ENCODE peak calls at places on chromosomes 11 and 22, in eight cellular contexts. One of them, this sample, is unnamed.

GRCh38 chr11:66877585-66877984 is 20.7 kb downstream of the LRFN4 start:
- DNase-seq in GM23338: no peak
- DNase-seq in natural killer cell treated with Interleukin-12 subunit alpha and Interleukin-12 subunit beta and Interleukin-15 and Interleukin-18, amount 100 ng/mL, for 72 hours: peak
- DNase-seq in NCI-H2171 treated with DMSO at 0.1 percent for 48 hours: peak
- DNase-seq in PC-9: no peak
- DNase-seq in heart right ventricle: no peak
- DNase-seq in T-helper 2 cell: no peak
- DNase-seq in SK-N-SH: no peak
- DNase-seq in this sample: no peak

GRCh38 chr22:26658671-26659478 is 1.5 kb downstream of the MIAT start:
- DNase-seq in GM23338: peak
- DNase-seq in natural killer cell treated with Interleukin-12 subunit alpha and Interleukin-12 subunit beta and Interleukin-15 and Interleukin-18, amount 100 ng/mL, for 72 hours: peak
- DNase-seq in NCI-H2171 treated with DMSO at 0.1 percent for 48 hours: peak
- DNase-seq in PC-9: peak
- DNase-seq in heart right ventricle: no peak
- DNase-seq in T-helper 2 cell: peak
- DNase-seq in SK-N-SH: peak
- DNase-seq in this sample: peak

GRCh38 chr11:13338437-13339069 is 61.0 kb downstream of the BMAL1 start:
- DNase-seq in GM23338: no peak
- DNase-seq in natural killer cell treated with Interleukin-12 subunit alpha and Interleukin-12 subunit beta and Interleukin-15 and Interleukin-18, amount 100 ng/mL, for 72 hours: no peak
- DNase-seq in NCI-H2171 treated with DMSO at 0.1 percent for 48 hours: no peak
- DNase-seq in PC-9: no peak
- DNase-seq in heart right ventricle: no peak
- DNase-seq in T-helper 2 cell: peak
- DNase-seq in SK-N-SH: no peak
- DNase-seq in this sample: no peak

GRCh38 chr11:2706321-2706720 is 6.5 kb upstream of the KCNQ1OT1 start:
- DNase-seq in GM23338: no peak
- DNase-seq in natural killer cell treated with Interleukin-12 subunit alpha and Interleukin-12 subunit beta and Interleukin-15 and Interleukin-18, amount 100 ng/mL, for 72 hours: no peak
- DNase-seq in NCI-H2171 treated with DMSO at 0.1 percent for 48 hours: no peak
- DNase-seq in PC-9: no peak
- DNase-seq in heart right ventricle: no peak
- DNase-seq in T-helper 2 cell: no peak
- DNase-seq in SK-N-SH: no peak
- DNase-seq in this sample: no peak

GRCh38 chr11:121004196-121004840 is 19.6 kb upstream of the TBCEL start:
- DNase-seq in GM23338: peak
- DNase-seq in natural killer cell treated with Interleukin-12 subunit alpha and Interleukin-12 subunit beta and Interleukin-15 and Interleukin-18, amount 100 ng/mL, for 72 hours: no peak
- DNase-seq in NCI-H2171 treated with DMSO at 0.1 percent for 48 hours: no peak
- DNase-seq in PC-9: no peak
- DNase-seq in heart right ventricle: no peak
- DNase-seq in T-helper 2 cell: no peak
- DNase-seq in SK-N-SH: no peak
- DNase-seq in this sample: no peak

GRCh38 chr11:135036488-135037297 is 624.7 kb upstream of the B3GAT1 start:
- DNase-seq in GM23338: no peak
- DNase-seq in natural killer cell treated with Interleukin-12 subunit alpha and Interleukin-12 subunit beta and Interleukin-15 and Interleukin-18, amount 100 ng/mL, for 72 hours: no peak
- DNase-seq in NCI-H2171 treated with DMSO at 0.1 percent for 48 hours: no peak
- DNase-seq in PC-9: no peak
- DNase-seq in heart right ventricle: no peak
- DNase-seq in T-helper 2 cell: no peak
- DNase-seq in SK-N-SH: no peak
- DNase-seq in this sample: no peak

GRCh38 chr22:50576070-50576469 is 2.2 kb downstream of the CPT1B start:
- DNase-seq in GM23338: peak
- DNase-seq in natural killer cell treated with Interleukin-12 subunit alpha and Interleukin-12 subunit beta and Interleukin-15 and Interleukin-18, amount 100 ng/mL, for 72 hours: no peak
- DNase-seq in NCI-H2171 treated with DMSO at 0.1 percent for 48 hours: no peak
- DNase-seq in PC-9: peak
- DNase-seq in heart right ventricle: no peak
- DNase-seq in T-helper 2 cell: peak
- DNase-seq in SK-N-SH: peak
- DNase-seq in this sample: peak

GRCh38 chr11:5282652-5283051 is 12.9 kb upstream of the HBE1 start:
- DNase-seq in GM23338: no peak
- DNase-seq in natural killer cell treated with Interleukin-12 subunit alpha and Interleukin-12 subunit beta and Interleukin-15 and Interleukin-18, amount 100 ng/mL, for 72 hours: no peak
- DNase-seq in NCI-H2171 treated with DMSO at 0.1 percent for 48 hours: no peak
- DNase-seq in PC-9: no peak
- DNase-seq in heart right ventricle: no peak
- DNase-seq in T-helper 2 cell: no peak
- DNase-seq in SK-N-SH: no peak
- DNase-seq in this sample: no peak

GRCh38 chr11:129090056-129090455 is 102.1 kb downstream of the ARHGAP32 start:
- DNase-seq in GM23338: no peak
- DNase-seq in natural killer cell treated with Interleukin-12 subunit alpha and Interleukin-12 subunit beta and Interleukin-15 and Interleukin-18, amount 100 ng/mL, for 72 hours: no peak
- DNase-seq in NCI-H2171 treated with DMSO at 0.1 percent for 48 hours: no peak
- DNase-seq in PC-9: no peak
- DNase-seq in heart right ventricle: no peak
- DNase-seq in T-helper 2 cell: no peak
- DNase-seq in SK-N-SH: no peak
- DNase-seq in this sample: no peak

GRCh38 chr11:73359930-73360742 is 16.1 kb upstream of the RELT start:
- DNase-seq in GM23338: peak
- DNase-seq in natural killer cell treated with Interleukin-12 subunit alpha and Interleukin-12 subunit beta and Interleukin-15 and Interleukin-18, amount 100 ng/mL, for 72 hours: no peak
- DNase-seq in NCI-H2171 treated with DMSO at 0.1 percent for 48 hours: peak
- DNase-seq in PC-9: peak
- DNase-seq in heart right ventricle: no peak
- DNase-seq in T-helper 2 cell: peak
- DNase-seq in SK-N-SH: peak
- DNase-seq in this sample: no peak

GRCh38 chr22:49235463-49236300 is 592.0 kb downstream of the BRD1 start:
- DNase-seq in GM23338: no peak
- DNase-seq in natural killer cell treated with Interleukin-12 subunit alpha and Interleukin-12 subunit beta and Interleukin-15 and Interleukin-18, amount 100 ng/mL, for 72 hours: no peak
- DNase-seq in NCI-H2171 treated with DMSO at 0.1 percent for 48 hours: peak
- DNase-seq in PC-9: no peak
- DNase-seq in heart right ventricle: no peak
- DNase-seq in T-helper 2 cell: no peak
- DNase-seq in SK-N-SH: no peak
- DNase-seq in this sample: peak

GRCh38 chr11:34327804-34328631 is 29.8 kb downstream of the ABTB2 start:
- DNase-seq in GM23338: no peak
- DNase-seq in natural killer cell treated with Interleukin-12 subunit alpha and Interleukin-12 subunit beta and Interleukin-15 and Interleukin-18, amount 100 ng/mL, for 72 hours: no peak
- DNase-seq in NCI-H2171 treated with DMSO at 0.1 percent for 48 hours: peak
- DNase-seq in PC-9: no peak
- DNase-seq in heart right ventricle: peak
- DNase-seq in T-helper 2 cell: no peak
- DNase-seq in SK-N-SH: no peak
- DNase-seq in this sample: no peak

GRCh38 chr11:117468888-117469287 is 141.2 kb downstream of the CEP164 start:
- DNase-seq in GM23338: peak
- DNase-seq in natural killer cell treated with Interleukin-12 subunit alpha and Interleukin-12 subunit beta and Interleukin-15 and Interleukin-18, amount 100 ng/mL, for 72 hours: no peak
- DNase-seq in NCI-H2171 treated with DMSO at 0.1 percent for 48 hours: no peak
- DNase-seq in PC-9: no peak
- DNase-seq in heart right ventricle: no peak
- DNase-seq in T-helper 2 cell: peak
- DNase-seq in SK-N-SH: no peak
- DNase-seq in this sample: no peak

GRCh38 chr11:118073554-118073953 is 3.3 kb upstream of the TMPRSS4 start:
- DNase-seq in GM23338: no peak
- DNase-seq in natural killer cell treated with Interleukin-12 subunit alpha and Interleukin-12 subunit beta and Interleukin-15 and Interleukin-18, amount 100 ng/mL, for 72 hours: peak
- DNase-seq in NCI-H2171 treated with DMSO at 0.1 percent for 48 hours: no peak
- DNase-seq in PC-9: no peak
- DNase-seq in heart right ventricle: no peak
- DNase-seq in T-helper 2 cell: no peak
- DNase-seq in SK-N-SH: no peak
- DNase-seq in this sample: no peak

GRCh38 chr11:1391165-1392010 is 1.7 kb downstream of the BRSK2 start:
- DNase-seq in GM23338: peak
- DNase-seq in natural killer cell treated with Interleukin-12 subunit alpha and Interleukin-12 subunit beta and Interleukin-15 and Interleukin-18, amount 100 ng/mL, for 72 hours: no peak
- DNase-seq in NCI-H2171 treated with DMSO at 0.1 percent for 48 hours: peak
- DNase-seq in PC-9: no peak
- DNase-seq in heart right ventricle: no peak
- DNase-seq in T-helper 2 cell: no peak
- DNase-seq in SK-N-SH: peak
- DNase-seq in this sample: no peak

GRCh38 chr22:29744902-29745301 is 21.9 kb downstream of the ZMAT5 start:
- DNase-seq in GM23338: no peak
- DNase-seq in natural killer cell treated with Interleukin-12 subunit alpha and Interleukin-12 subunit beta and Interleukin-15 and Interleukin-18, amount 100 ng/mL, for 72 hours: no peak
- DNase-seq in NCI-H2171 treated with DMSO at 0.1 percent for 48 hours: peak
- DNase-seq in PC-9: no peak
- DNase-seq in heart right ventricle: no peak
- DNase-seq in T-helper 2 cell: no peak
- DNase-seq in SK-N-SH: no peak
- DNase-seq in this sample: peak

GRCh38 chr11:73350908-73351636 is 25.1 kb upstream of the RELT start:
- DNase-seq in GM23338: peak
- DNase-seq in natural killer cell treated with Interleukin-12 subunit alpha and Interleukin-12 subunit beta and Interleukin-15 and Interleukin-18, amount 100 ng/mL, for 72 hours: no peak
- DNase-seq in NCI-H2171 treated with DMSO at 0.1 percent for 48 hours: peak
- DNase-seq in PC-9: peak
- DNase-seq in heart right ventricle: no peak
- DNase-seq in T-helper 2 cell: peak
- DNase-seq in SK-N-SH: peak
- DNase-seq in this sample: peak

GRCh38 chr11:92882828-92883611 is 86.4 kb upstream of the MTNR1B start:
- DNase-seq in GM23338: no peak
- DNase-seq in natural killer cell treated with Interleukin-12 subunit alpha and Interleukin-12 subunit beta and Interleukin-15 and Interleukin-18, amount 100 ng/mL, for 72 hours: no peak
- DNase-seq in NCI-H2171 treated with DMSO at 0.1 percent for 48 hours: no peak
- DNase-seq in PC-9: no peak
- DNase-seq in heart right ventricle: no peak
- DNase-seq in T-helper 2 cell: no peak
- DNase-seq in SK-N-SH: no peak
- DNase-seq in this sample: no peak

This sample was measured in DMS153.